ENCODE peak calls at places on chromosome 16, in eight cellular contexts. O is mesenchymal stem cell, S is hepatocyte, R is small intestine, I is brain microvascular endothelial cell, A is neural progenitor cell, Y is IMR-90, K is right atrium auricular region. G is an unnamed sample.

GRCh38 chr16:22948058-22948602 is 134.2 kb downstream of the HS3ST2 start:
- DNase-seq in O (no peak), Y (no peak), S (no peak), A (no peak), I (no peak), K (no peak), R (no peak), G (peak)

GRCh38 chr16:69619514-69619913 is 53.7 kb downstream of the NFAT5 start:
- DNase-seq in O (peak), I (no peak), S (no peak), A (no peak), Y (no peak), R (no peak), K (no peak), G (no peak)

GRCh38 chr16:23520500-23520899 is 10.2 kb upstream of the GGA2 start:
- DNase-seq in Y (no peak), A (no peak), O (no peak), K (no peak), S (no peak), I (no peak), R (no peak), G (no peak)

GRCh38 chr16:52629296-52629695 is 82.4 kb upstream of the TOX3 start:
- DNase-seq in K (no peak), I (no peak), Y (no peak), A (no peak), R (no peak), O (no peak), S (peak), G (no peak)

GRCh38 chr16:7097537-7097936 is 235.1 kb upstream of the RBFOX1 start:
- DNase-seq in S (no peak), I (no peak), R (no peak), A (no peak), K (no peak), Y (no peak), O (no peak), G (no peak)

GRCh38 chr16:2814757-2815298 is 2.2 kb upstream of the PRSS21 start:
- DNase-seq in O (no peak), R (no peak), Y (no peak), A (no peak), I (no peak), S (no peak), K (no peak), G (peak)

GRCh38 chr16:23597003-23597756 is 1.1 kb upstream of the NDUFAB1 start:
- DNase-seq in O (no peak), Y (no peak), K (no peak), I (no peak), A (peak), R (no peak), S (peak), G (peak)

GRCh38 chr16:25716186-25716585 is 24.4 kb downstream of the HS3ST4 start:
- DNase-seq in A (peak), O (no peak), K (no peak), R (no peak), I (no peak), Y (no peak), S (no peak), G (peak)

GRCh38 chr16:84526794-84527485 is 22.5 kb upstream of the MEAK7 start:
- DNase-seq in S (peak), K (no peak), R (no peak), O (no peak), I (no peak), A (peak), Y (peak), G (no peak)

GRCh38 chr16:70575376-70575775 is 51.8 kb downstream of the SF3B3 start:
- DNase-seq in Y (no peak), S (no peak), O (no peak), K (no peak), R (no peak), I (no peak), A (no peak), G (no peak)

GRCh38 chr16:87063543-87063942 is 253.6 kb downstream of the C16orf95 start:
- DNase-seq in I (no peak), S (no peak), A (no peak), K (no peak), O (no peak), Y (no peak), R (no peak), G (peak)
- H3K4me3 ChIP-seq in I (peak), S (no peak), A (no peak), K (no peak), O (no peak), Y (no peak), R (no peak), G (no peak)

DNA sequence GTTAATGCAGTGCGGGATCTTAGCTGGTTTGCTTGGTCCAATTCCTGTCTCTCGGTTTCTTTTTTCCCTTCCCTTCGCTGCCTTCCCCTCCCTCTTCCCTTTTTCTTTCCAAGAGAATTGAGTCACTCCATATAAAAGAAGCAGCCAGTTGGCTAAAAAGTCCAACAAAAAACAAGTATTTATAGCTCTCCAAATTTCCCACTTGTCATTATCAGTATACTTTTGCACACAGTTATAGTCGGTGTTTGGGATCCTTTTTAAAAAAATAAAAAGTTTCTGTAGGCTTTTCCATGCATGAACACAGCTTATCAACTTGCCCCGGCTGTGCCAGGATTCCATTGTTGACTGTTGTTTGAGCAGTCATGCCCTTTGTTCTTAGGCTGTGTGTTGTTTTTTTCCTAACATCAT is 24.9 kb downstream of the HMOX2 start:
- DNase-seq in Y (peak), I (no peak), A (peak), O (no peak), R (peak), S (no peak), K (no peak), G (no peak)
- H3K4me3 ChIP-seq in Y (no peak), I (no peak), A (no peak), O (peak), R (no peak), S (no peak), K (peak), G (no peak)

GRCh38 chr16:568401-569258 is 1.1 kb upstream of the PIGQ start:
- DNase-seq in O (no peak), R (peak), A (no peak), K (no peak), I (no peak), Y (no peak), S (no peak), G (no peak)
- H3K4me3 ChIP-seq in O (peak), R (no peak), A (peak), K (peak), I (no peak), Y (no peak), S (no peak), G (peak)

DNA sequence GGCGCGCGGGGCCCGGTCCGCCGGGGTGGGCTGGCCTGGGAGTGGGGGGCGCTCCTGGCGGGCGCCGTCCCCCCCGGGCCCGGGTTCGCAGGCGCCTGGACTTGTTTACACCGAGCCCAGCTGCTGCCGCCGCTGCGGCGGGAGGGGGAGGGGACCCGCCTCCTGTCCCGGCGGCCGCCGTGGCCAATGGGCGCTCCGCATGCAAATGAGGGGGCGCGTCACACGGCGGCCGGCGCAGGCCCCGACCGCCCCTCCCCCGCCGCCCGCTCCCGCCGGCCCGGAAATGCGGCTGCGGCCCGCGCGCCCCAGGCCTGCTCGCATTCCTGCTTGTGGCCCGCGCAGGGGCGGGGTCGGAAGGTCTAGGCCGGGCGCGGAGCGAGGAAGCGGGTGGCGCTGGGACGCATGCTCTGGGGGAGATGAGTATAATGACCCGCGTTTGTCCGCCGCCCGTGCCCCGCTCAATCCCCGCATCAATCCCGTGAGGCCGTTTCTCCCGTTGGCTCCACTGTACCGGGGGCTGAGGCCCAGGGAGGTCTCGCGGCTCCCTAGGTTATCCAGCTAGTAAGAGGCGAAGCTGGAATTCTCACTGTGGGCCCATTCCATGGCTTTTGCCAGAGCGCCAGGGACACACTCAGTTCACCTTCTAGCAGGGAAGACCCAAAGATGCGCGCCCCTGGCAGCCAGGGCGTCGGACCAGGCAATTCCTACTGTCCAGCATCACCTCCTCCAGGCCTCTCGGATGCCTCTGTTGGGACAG is at the start of gene YPEL3:
- DNase-seq in S (peak), I (peak), O (peak), A (peak), R (peak), K (peak), Y (peak), G (peak)
- H3K4me3 ChIP-seq in S (peak), I (peak), O (peak), A (peak), R (peak), K (peak), Y (peak), G (peak)

DNA sequence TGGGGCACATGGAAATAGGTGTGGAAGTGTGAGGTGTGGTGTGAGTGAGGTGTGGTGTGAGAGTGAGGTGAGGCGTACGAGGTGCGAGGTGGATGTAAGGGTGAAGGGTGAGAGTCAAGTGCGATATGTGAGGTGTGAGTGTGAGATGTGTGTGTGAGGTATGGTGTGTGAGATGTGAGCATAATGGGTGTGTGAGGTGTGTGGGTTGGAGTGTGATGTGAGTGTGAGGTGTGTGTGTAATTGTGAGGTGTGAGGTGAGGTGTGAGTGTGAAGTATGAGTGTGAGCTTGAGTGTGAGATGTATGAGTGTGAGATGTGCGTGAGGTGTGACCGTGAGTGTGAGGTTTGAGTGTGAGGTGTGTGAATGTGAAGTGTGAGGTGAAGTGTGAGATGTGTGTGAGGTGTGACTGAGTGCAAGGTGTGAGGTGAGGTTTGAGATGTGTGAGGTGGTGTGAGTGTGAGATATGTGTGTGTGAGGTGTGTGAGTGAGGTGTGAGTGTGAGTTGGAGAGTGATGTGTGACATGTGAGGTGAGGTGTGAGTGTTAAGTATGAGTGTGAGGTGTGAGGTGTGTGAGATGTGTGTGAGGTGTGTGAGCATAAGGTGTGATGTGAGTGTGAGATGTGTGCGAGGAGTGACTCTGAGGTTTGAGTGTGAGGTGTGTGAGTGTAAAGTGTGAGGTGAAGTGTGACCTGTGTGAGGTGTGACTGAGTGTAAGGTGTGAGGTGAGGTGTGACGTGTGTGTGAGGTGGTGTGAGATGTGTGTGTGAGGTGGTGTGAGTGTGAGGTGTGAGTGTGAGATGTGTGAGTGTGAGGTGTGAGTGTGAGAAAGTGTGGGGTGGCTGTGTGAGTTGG is 354.0 kb downstream of the FOXL1 start:
- DNase-seq in O (no peak), I (no peak), K (no peak), S (no peak), R (no peak), Y (no peak), A (no peak), G (no peak)
- H3K4me3 ChIP-seq in O (peak), I (no peak), K (no peak), S (no peak), R (no peak), Y (no peak), A (no peak), G (no peak)

GRCh38 chr16:27317320-27317719 is 3.5 kb downstream of the IL4R start:
- DNase-seq in A (no peak), I (no peak), R (no peak), K (no peak), S (no peak), Y (no peak), O (no peak), G (peak)
- H3K4me3 ChIP-seq in A (no peak), I (no peak), R (no peak), K (no peak), S (no peak), Y (no peak), O (no peak), G (no peak)

GRCh38 chr16:58465817-58466216 is 34.1 kb upstream of the NDRG4 start:
- DNase-seq in Y (no peak), A (no peak), K (no peak), O (no peak), S (no peak), I (no peak), R (no peak), G (no peak)
- H3K4me3 ChIP-seq in Y (no peak), A (no peak), K (peak), O (no peak), S (no peak), I (no peak), R (no peak), G (peak)

G was measured in endodermal cell.